ENCODE peak calls at places on chromosomes 11 and 22, in six cellular contexts. G is PC-9, I is GM23338, V is PC-3, P is HCT116, S is hepatocyte. B is an unnamed sample. For H3K9me2, the result is how much of the 10 kb centered on the place peaks cover.

GRCh38 chr11:34266987-34267386 is 90.8 kb downstream of the ABTB2 start:
- DNase-seq in I (no peak), V (no peak), S (peak), P (no peak), G (no peak), B (no peak)

GRCh38 chr11:115147243-115147807 is 356.9 kb downstream of the CADM1 start:
- DNase-seq in G (no peak), P (no peak), S (no peak), V (no peak), I (no peak), B (no peak)

GRCh38 chr11:67505605-67506396 is 638 bp upstream of the PITPNM1 start:
- DNase-seq in P (peak), I (peak), G (peak), V (peak), S (peak), B (peak)

GRCh38 chr11:12160680-12161079 is 50.3 kb downstream of the MICAL2 start:
- DNase-seq in V (no peak), P (no peak), G (no peak), S (peak), I (no peak), B (no peak)

GRCh38 chr11:71448257-71449161 is at the start of gene DHCR7:
- DNase-seq in P (peak), I (peak), G (peak), V (peak), S (peak), B (peak)

GRCh38 chr11:57638005-57638760 is 11.5 kb downstream of the YPEL4 start:
- DNase-seq in P (no peak), V (peak), I (peak), S (peak), G (no peak), B (no peak)

GRCh38 chr22:38296372-38296771 is 20.9 kb downstream of the CSNK1E start:
- DNase-seq in I (no peak), V (no peak), P (no peak), S (no peak), G (peak), B (no peak)

GRCh38 chr11:45182902-45183301 is 36.5 kb downstream of the PRDM11 start:
- DNase-seq in V (peak), S (no peak), P (peak), I (peak), G (no peak), B (no peak)

DNA sequence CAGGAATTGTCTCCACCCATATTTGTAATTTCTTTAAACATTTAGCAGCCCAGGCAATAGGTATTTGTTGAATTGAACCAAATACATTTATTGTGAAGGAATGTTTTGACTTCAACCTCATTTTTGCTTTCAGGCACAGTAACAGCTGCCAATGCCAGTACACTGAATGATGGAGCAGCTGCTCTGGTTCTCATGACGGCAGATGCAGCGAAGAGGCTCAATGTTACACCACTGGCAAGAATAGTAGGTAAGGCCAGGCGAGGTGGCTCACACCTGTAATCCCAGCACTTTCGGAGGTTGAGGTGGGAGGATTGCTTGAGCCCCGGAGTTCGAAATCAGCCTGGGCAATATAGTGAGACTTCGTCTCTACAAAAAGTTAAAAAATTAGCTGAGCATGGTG is 20.9 kb downstream of the ACAT1 start:
- DNase-seq in V (no peak), P (no peak), I (no peak), G (no peak), S (no peak), B (no peak)
- H3K9me2 ChIP-seq in V (under half), P (under half), I (under half), G (under half), S (under half), B (under half)

DNA sequence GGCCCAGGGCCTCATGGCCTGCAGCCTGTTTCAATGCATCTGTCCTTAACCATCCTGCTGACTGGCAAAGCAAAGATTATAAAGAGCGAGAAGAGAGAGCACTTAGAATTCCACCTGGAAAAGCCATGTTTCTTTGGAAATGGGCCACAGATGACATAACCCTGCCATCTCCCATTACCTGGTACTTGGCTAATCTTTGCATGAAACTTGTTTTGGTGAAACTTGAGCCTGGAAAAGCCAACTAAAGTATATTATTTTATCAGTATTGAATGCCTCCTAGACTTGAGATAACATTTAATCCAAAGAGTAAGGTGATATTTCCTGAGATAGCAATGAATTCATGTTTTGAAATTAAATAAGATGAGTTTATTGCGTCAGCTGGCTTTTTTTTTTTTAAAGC is 72.6 kb downstream of the NAV2 start:
- DNase-seq in S (no peak), I (no peak), G (no peak), P (no peak), V (no peak), B (no peak)
- TF ChIP-seq EZH2 in S (no peak), I (no peak), G (no peak), P (no peak), V (no peak), B (no peak)

GRCh38 chr11:6736495-6737121 is 35.2 kb downstream of the OR2AG2 start:
- DNase-seq in P (no peak), V (no peak), S (no peak), G (no peak), I (no peak), B (no peak)
- TF ChIP-seq CTCF in P (no peak), V (no peak), S (no peak), G (no peak), I (no peak), B (no peak)

GRCh38 chr11:125303186-125303585 is 138.6 kb downstream of the PKNOX2 start:
- DNase-seq in S (no peak), I (no peak), G (no peak), V (no peak), P (no peak), B (no peak)
- H3K9me2 ChIP-seq in S (under half), I (under half), G (under half), V (under half), P (under half), B (under half)

GRCh38 chr11:31150011-31150410 is 219.5 kb downstream of the DCDC1 start:
- DNase-seq in V (no peak), S (no peak), G (no peak), P (no peak), I (no peak), B (no peak)

DNA sequence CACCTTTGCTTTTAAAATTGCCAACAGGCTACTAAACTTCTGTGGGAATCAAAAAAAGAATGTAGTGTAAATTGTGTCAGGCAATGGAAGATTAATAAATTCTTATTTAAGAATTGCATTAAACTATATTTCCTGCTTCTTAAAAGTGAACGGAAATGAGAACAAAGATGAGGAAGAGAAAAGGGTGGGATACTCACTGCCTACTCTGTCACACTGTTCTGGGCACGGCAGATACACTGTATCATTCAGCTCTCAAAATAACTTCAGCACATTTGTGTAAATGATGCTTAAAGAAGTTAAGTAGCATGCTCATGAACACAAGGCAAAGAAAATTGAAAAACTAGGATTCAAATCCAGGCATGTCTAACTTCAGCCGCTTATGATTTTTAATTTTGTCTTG is 218.7 kb downstream of the DCDC1 start:
- DNase-seq in G (no peak), P (no peak), I (no peak), S (no peak), V (no peak), B (no peak)
- TF ChIP-seq EZH2 in G (no peak), P (no peak), I (no peak), S (no peak), V (no peak), B (no peak)

DNA sequence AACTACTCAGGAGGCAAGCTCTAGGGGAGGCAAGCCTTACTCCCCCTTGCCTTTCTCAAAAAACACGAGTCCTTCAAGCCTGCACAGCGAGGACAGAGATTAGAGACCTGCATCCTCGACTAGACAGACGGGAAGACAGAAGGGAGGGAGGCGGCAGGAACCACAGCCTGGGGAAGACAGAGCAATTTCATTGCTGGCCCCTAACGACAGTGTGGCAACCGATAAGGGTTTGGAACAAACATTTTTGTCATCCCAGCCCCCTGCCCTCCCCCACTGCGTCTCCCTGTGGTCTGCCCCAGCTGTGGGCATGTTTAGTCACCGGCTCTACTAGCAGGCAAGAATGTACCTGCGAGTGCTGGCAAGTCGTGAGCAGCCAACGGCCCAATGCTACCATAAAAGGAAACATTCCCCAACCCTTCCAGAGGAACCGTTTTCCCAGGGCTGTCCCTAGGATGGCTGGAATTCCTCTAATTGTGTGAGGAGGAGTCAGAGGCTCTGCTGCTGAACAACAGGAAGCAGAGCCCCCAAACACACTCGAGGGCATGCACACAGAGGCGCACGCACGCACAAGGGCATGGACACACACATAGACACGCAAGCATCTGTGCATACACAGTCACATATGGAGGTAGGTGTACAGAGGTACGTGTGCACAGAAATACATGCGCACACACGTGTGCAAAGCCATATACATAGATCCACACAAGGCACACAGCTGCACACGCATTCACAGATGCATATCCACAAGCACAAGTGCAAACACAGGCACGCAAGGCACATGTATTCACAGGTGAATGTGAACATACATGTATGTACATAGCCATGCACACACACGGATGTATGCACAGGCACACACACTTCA is 58.3 kb downstream of the MYH9 start:
- DNase-seq in G (peak), S (peak), P (peak), V (peak), I (peak), B (no peak)
- TF ChIP-seq CTCF in G (no peak), S (no peak), P (no peak), V (no peak), I (no peak), B (no peak)

DNA sequence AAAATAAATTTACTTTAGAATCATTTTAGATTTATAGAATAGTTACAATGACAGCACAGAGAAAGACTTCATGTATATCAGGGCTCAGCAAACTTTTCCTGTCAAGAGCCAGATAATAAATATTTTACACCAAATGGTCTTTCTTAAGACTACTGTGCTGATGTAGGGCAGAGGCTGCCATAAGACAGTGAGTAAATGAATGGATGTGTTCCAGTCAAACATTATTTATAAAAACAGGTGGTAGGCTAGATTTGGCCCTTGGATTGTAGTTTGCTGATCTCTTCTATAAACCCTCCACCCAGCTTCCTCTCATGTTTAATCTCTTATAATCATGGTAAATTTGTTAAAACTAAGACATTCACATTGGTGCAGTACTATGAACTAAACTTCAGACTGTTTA is 33.0 kb downstream of the CECR2 start:
- DNase-seq in G (no peak), I (no peak), P (no peak), S (no peak), V (no peak), B (no peak)
- H3K9me2 ChIP-seq in G (under half), I (under half), P (under half), S (under half), V (under half), B (under half)

GRCh38 chr11:637333-637592 is 194 bp downstream of the DRD4 start:
- DNase-seq in S (no peak), I (no peak), P (no peak), G (no peak), V (no peak), B (no peak)

GRCh38 chr11:638616-639323 is 1.7 kb downstream of the DRD4 start:
- DNase-seq in G (no peak), V (no peak), I (peak), P (no peak), S (peak), B (no peak)

GRCh38 chr11:637593-638507 is 781 bp downstream of the DRD4 start:
- DNase-seq in G (no peak), P (no peak), I (peak), S (peak), V (no peak), B (no peak)

GRCh38 chr11:640021-640706 is 3.1 kb downstream of the DRD4 start:
- DNase-seq in S (peak), G (no peak), V (no peak), I (peak), P (no peak), B (no peak)

DNA sequence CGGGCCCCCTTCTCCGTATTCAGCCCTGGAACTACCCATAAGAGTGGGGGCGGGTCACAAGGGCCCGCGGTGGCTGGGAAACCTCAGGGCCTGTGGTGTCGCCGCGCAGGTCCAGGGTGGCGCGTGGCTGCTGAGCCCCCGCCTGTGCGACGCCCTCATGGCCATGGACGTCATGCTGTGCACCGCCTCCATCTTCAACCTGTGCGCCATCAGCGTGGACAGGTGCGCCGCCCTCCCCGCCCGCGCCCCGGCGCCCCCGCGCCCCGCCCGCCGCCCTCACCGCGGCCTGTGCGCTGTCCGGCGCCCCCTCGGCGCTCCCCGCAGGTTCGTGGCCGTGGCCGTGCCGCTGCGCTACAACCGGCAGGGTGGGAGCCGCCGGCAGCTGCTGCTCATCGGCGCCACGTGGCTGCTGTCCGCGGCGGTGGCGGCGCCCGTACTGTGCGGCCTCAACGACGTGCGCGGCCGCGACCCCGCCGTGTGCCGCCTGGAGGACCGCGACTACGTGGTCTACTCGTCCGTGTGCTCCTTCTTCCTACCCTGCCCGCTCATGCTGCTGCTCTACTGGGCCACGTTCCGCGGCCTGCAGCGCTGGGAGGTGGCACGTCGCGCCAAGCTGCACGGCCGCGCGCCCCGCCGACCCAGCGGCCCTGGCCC is 2.4 kb downstream of the DRD4 start:
- DNase-seq in S (peak), P (no peak), V (no peak), G (no peak), I (no peak), B (no peak)
- TF ChIP-seq EZH2 in S (peak), P (no peak), V (no peak), G (no peak), I (peak), B (no peak)